ENCODE peak calls at places on chromosomes 12 and 14, in four cellular contexts. One of them, this sample, is unnamed. For H3K4me1, the result is how much of the 10 kb centered on the place peaks cover.

GRCh38 chr12:54300267-54300731 is 516 bp downstream of the NFE2 start:
- DNase-seq in K562: no peak
- DNase-seq in GM12878: no peak
- DNase-seq in HepG2: no peak
- DNase-seq in this sample: no peak

GRCh38 chr14:97116546-97116945 is 319.4 kb downstream of the VRK1 start:
- DNase-seq in K562: no peak
- DNase-seq in GM12878: no peak
- DNase-seq in HepG2: no peak
- DNase-seq in this sample: no peak

GRCh38 chr12:29225834-29226233 is 76.8 kb downstream of the FAR2 start:
- DNase-seq in K562: no peak
- DNase-seq in GM12878: no peak
- DNase-seq in HepG2: no peak
- DNase-seq in this sample: no peak

GRCh38 chr14:88380405-88380804 is 5.1 kb upstream of the SPATA7 start:
- DNase-seq in K562: no peak
- DNase-seq in GM12878: no peak
- DNase-seq in HepG2: no peak
- DNase-seq in this sample: peak

GRCh38 chr12:12701457-12701856 is 5.5 kb upstream of the GPR19 start:
- DNase-seq in K562: no peak
- DNase-seq in GM12878: no peak
- DNase-seq in HepG2: no peak
- DNase-seq in this sample: no peak

GRCh38 chr12:52082988-52083637 is 3.6 kb downstream of the SMIM41 start:
- DNase-seq in K562: peak
- DNase-seq in GM12878: no peak
- DNase-seq in HepG2: peak
- DNase-seq in this sample: peak

GRCh38 chr12:32737715-32738114 is 18.0 kb downstream of the YARS2 start:
- DNase-seq in K562: no peak
- DNase-seq in GM12878: no peak
- DNase-seq in HepG2: no peak
- DNase-seq in this sample: no peak

GRCh38 chr12:74890237-74890599 is 319.4 kb downstream of the KCNC2 start:
- DNase-seq in K562: no peak
- DNase-seq in GM12878: no peak
- DNase-seq in HepG2: peak
- DNase-seq in this sample: no peak

GRCh38 chr12:82841379-82841778 is 154.7 kb downstream of the TMTC2 start:
- DNase-seq in K562: no peak
- DNase-seq in GM12878: no peak
- DNase-seq in HepG2: no peak
- DNase-seq in this sample: peak

GRCh38 chr14:99191663-99192621 is 80.1 kb downstream of the BCL11B start:
- DNase-seq in K562: no peak
- DNase-seq in GM12878: no peak
- DNase-seq in HepG2: no peak
- DNase-seq in this sample: no peak

GRCh38 chr12:91109148-91109564 is 2.1 kb downstream of the LUM start:
- DNase-seq in K562: peak
- DNase-seq in GM12878: peak
- DNase-seq in HepG2: peak
- DNase-seq in this sample: no peak

GRCh38 chr12:100926669-100927248 is 132.2 kb downstream of the ANO4 start:
- DNase-seq in K562: no peak
- DNase-seq in GM12878: no peak
- DNase-seq in HepG2: peak
- DNase-seq in this sample: no peak

GRCh38 chr12:110932048-110932447 is 11.7 kb upstream of the MYL2 start:
- DNase-seq in K562: peak
- DNase-seq in GM12878: no peak
- DNase-seq in HepG2: no peak
- DNase-seq in this sample: peak

GRCh38 chr12:80187660-80188090 is 88.3 kb downstream of the OTOGL start:
- DNase-seq in K562: no peak
- DNase-seq in GM12878: peak
- DNase-seq in HepG2: no peak
- DNase-seq in this sample: no peak

GRCh38 chr14:95056476-95056875 is 100.9 kb downstream of the DICER1 start:
- DNase-seq in K562: no peak
- DNase-seq in GM12878: no peak
- DNase-seq in HepG2: no peak
- DNase-seq in this sample: no peak

GRCh38 chr14:33254342-33254741 is 315.7 kb downstream of the NPAS3 start:
- DNase-seq in K562: no peak
- DNase-seq in GM12878: no peak
- DNase-seq in HepG2: no peak
- DNase-seq in this sample: no peak

GRCh38 chr12:34397591-34398365 is 375.5 kb downstream of the ALG10 start:
- DNase-seq in K562: peak
- DNase-seq in GM12878: no peak
- DNase-seq in HepG2: no peak
- DNase-seq in this sample: peak

GRCh38 chr12:132319359-132319950 is 9.9 kb downstream of the GALNT9 start:
- DNase-seq in K562: no peak
- DNase-seq in GM12878: no peak
- DNase-seq in HepG2: no peak
- DNase-seq in this sample: no peak

GRCh38 chr14:24965934-24966593 is 83.9 kb downstream of the STXBP6 start:
- DNase-seq in K562: no peak
- DNase-seq in GM12878: no peak
- DNase-seq in HepG2: no peak
- DNase-seq in this sample: no peak
- TF ChIP-seq NFIC in K562: no peak
- TF ChIP-seq NFIC in GM12878: no peak
- TF ChIP-seq NFIC in HepG2: no peak
- TF ChIP-seq NFIC in this sample: no peak

GRCh38 chr14:93765032-93765626 is 23.2 kb downstream of the PRIMA1 start:
- DNase-seq in K562: no peak
- DNase-seq in GM12878: no peak
- DNase-seq in HepG2: no peak
- DNase-seq in this sample: no peak

GRCh38 chr14:93764211-93764659 is 24.1 kb downstream of the PRIMA1 start:
- DNase-seq in K562: no peak
- DNase-seq in GM12878: no peak
- DNase-seq in HepG2: no peak
- DNase-seq in this sample: peak

GRCh38 chr14:93757185-93757584 is 31.1 kb downstream of the PRIMA1 start:
- DNase-seq in K562: no peak
- DNase-seq in GM12878: no peak
- DNase-seq in HepG2: no peak
- DNase-seq in this sample: no peak

DNA sequence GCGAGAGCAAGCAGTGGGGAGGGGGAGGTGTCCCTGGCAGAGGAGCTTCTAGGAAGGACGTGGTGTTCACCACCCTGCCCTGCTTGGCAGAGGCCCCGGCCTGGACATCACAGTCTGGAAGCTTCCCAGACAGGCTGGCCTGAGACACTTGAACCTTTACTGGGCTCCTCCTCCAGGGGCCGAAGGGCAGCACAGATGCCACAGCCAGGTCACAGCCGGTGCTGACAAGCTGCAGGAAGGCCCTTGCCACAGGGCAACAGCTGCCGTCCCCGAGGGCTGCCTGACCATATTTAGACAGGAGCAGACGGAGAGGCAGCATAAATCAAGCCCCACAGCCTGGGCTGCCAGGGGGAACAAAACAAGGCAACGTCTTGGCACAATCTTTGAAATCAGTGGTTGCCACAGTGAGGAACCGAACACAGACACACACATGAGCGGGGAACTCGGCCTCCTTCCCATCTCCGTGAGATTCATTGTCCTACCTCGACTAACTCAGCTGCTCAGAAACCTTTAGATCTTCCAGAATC is 28.4 kb downstream of the PRIMA1 start:
- DNase-seq in K562: no peak
- DNase-seq in GM12878: no peak
- DNase-seq in HepG2: no peak
- DNase-seq in this sample: peak
- H3K4me1 ChIP-seq in K562: under half
- H3K4me1 ChIP-seq in GM12878: under half
- H3K4me1 ChIP-seq in HepG2: under half
- H3K4me1 ChIP-seq in this sample: half or more

DNA sequence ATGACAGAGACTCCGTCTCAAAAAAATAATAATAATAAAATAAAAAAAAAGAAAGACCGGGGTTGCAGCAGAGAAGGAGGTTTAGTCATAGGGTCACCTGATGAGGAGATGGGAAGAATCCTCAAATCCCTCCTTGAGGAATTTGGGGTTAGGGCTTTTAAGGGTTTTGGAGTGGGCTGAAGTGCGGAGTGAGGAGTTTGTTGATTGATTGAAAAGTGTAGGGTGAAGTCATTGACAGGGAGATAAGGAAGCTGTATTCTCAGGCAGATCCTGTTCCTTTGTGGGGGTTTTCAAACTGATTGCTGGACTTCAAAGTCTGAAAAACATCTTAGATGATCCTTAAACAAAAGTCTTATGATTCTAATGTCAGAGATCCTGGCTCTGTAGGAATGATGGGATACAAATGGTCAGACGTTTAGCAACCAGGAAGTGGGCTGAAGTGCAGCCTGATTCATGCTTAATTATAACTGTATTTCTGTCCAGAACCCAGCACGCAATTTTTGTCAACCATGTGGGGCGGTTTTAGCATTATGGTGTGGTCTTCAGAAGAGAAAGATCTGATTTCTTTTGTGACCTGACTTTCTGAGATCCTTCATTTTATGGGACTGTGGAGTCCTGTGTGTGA is 16.0 kb downstream of the FNTB start:
- DNase-seq in K562: no peak
- DNase-seq in GM12878: no peak
- DNase-seq in HepG2: no peak
- DNase-seq in this sample: no peak
- TF ChIP-seq NFIC in K562: no peak
- TF ChIP-seq NFIC in GM12878: no peak
- TF ChIP-seq NFIC in HepG2: no peak
- TF ChIP-seq NFIC in this sample: no peak

GRCh38 chr12:2618291-2618995 is 176.3 kb upstream of the FKBP4 start:
- DNase-seq in K562: no peak
- DNase-seq in GM12878: no peak
- DNase-seq in HepG2: no peak
- DNase-seq in this sample: no peak
- H3K4me1 ChIP-seq in K562: under half
- H3K4me1 ChIP-seq in GM12878: under half
- H3K4me1 ChIP-seq in HepG2: under half
- H3K4me1 ChIP-seq in this sample: under half

DNA sequence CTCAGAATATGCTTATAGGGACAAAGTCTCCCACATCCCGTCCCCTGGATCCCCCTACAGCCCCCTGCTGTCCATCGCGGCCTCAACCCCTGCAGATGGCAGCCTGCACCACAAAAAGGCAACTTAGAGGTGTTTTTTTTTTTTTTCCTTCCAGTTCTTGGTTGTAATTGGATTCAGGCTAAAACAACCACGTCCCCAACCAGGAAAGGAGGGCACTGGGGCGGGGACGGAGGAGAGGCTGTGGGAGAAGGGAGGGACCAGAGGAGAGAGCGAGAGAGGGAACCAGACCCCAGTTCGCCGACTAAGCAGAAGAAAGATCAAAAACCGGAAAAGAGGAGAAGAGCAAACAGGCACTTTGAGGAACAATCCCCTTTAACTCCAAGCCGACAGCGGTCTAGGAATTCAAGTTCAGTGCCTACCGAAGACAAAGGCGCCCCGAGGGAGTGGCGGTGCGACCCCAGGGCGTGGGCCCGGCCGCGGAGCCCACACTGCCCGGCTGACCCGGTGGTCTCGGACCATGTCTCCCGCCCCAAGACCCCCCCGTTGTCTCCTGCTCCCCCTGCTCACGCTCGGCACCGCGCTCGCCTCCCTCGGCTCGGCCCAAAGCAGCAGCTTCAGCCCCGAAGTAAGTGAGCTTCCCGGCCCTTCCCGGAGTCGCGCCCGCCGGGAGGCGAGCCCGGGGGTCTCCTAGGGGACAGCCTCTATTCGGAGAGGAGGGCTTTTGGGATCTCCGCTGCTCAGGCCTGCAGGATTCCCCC is at the start of gene MMP14:
- DNase-seq in K562: no peak
- DNase-seq in GM12878: no peak
- DNase-seq in HepG2: no peak
- DNase-seq in this sample: peak
- TF ChIP-seq NFIC in K562: no peak
- TF ChIP-seq NFIC in GM12878: no peak
- TF ChIP-seq NFIC in HepG2: no peak
- TF ChIP-seq NFIC in this sample: no peak

DNA sequence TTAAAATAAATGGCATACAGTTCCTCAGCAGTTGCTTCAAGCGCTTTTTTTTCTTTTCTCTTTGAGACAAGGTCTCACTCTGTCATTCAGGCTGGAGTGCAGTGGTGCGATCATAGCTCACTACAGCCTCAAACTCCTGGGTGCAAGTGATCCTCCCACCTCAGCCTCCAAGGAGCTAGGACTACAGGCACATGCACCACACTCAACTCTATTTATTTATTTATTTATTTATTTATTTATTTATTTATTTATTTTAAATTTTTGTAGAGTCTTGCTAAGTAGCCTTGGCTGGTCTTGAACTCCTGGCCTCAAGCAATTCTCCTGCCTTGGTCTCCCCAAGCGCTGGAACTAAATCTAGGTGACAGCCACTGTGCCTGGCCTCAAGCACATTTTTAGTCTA is 132.0 kb downstream of the MED13L start:
- DNase-seq in K562: no peak
- DNase-seq in GM12878: no peak
- DNase-seq in HepG2: no peak
- DNase-seq in this sample: no peak
- H3K4me1 ChIP-seq in K562: under half
- H3K4me1 ChIP-seq in GM12878: under half
- H3K4me1 ChIP-seq in HepG2: under half
- H3K4me1 ChIP-seq in this sample: under half

GRCh38 chr12:24500466-24501232 is 448.3 kb downstream of the BCAT1 start:
- DNase-seq in K562: no peak
- DNase-seq in GM12878: no peak
- DNase-seq in HepG2: no peak
- DNase-seq in this sample: peak
- TF ChIP-seq NFIC in K562: no peak
- TF ChIP-seq NFIC in GM12878: no peak
- TF ChIP-seq NFIC in HepG2: no peak
- TF ChIP-seq NFIC in this sample: no peak